ENCODE peak calls at places on chromosomes 16 and 17, in five cellular contexts. T, K, X, W and Z are unnamed samples.

GRCh38 chr17:1568950-1569810 is 6.6 kb upstream of the PITPNA start:
- DNase-seq in T (no peak), K (no peak), X (no peak), W (no peak), Z (no peak)

GRCh38 chr17:76232342-76232741 is 8.0 kb downstream of the RNF157 start:
- DNase-seq in W (peak), T (no peak), X (peak), K (peak), Z (no peak)

GRCh38 chr17:42783062-42783777 is 2.8 kb downstream of the WNK4 start:
- DNase-seq in W (no peak), T (no peak), K (peak), X (peak), Z (no peak)

GRCh38 chr17:73533127-73533526 is 111.1 kb downstream of the SDK2 start:
- DNase-seq in X (no peak), K (no peak), W (no peak), T (no peak), Z (no peak)

GRCh38 chr16:57341062-57341440 is 17.5 kb upstream of the CCL22 start:
- DNase-seq in W (no peak), T (no peak), X (no peak), K (no peak), Z (no peak)

GRCh38 chr17:58060596-58061191 is 22.5 kb upstream of the DYNLL2 start:
- DNase-seq in W (no peak), X (peak), K (peak), T (no peak), Z (no peak)

GRCh38 chr16:49902908-49903307 is 47.0 kb upstream of the ZNF423 start:
- DNase-seq in T (no peak), X (no peak), K (no peak), W (no peak), Z (no peak)

GRCh38 chr17:39194985-39195524 is 2.4 kb downstream of the CACNB1 start:
- DNase-seq in K (no peak), W (no peak), T (no peak), X (no peak), Z (no peak)

DNA sequence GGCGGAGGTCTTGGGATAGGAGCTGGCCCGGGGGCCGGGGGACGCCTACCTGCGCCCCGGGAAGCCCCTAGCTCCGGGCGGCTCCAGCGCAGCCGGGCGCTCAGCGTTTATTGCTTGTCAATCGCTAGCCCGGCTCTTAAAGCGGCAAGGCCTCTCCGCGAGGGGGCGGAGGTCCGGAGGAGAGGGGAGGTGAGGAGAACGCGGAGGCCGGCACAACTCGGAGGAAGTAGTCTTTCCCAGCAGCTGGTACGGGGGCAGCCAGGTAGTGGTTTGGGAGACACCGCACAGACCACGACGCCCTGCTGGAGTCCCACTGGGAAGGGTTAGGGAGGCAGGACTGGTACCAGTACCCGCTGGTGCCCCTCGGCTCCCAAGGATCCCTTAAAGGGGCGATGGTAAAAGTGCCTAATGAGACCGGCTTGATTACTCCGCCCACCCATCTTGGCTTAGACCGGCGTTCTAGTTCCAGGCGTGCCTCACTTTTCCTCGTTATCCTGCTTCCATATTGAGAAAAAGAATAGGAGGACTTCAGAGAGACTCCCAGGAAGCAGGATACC is at the start of gene MPP2:
- DNase-seq in K (peak), T (peak), W (no peak), X (peak), Z (peak)
- H3K4me3 ChIP-seq in K (peak), T (peak), W (peak), X (peak), Z (peak)

GRCh38 chr17:61235001-61235820 is 164.4 kb upstream of the TBX2 start:
- DNase-seq in T (no peak), X (no peak), K (no peak), W (no peak), Z (no peak)

GRCh38 chr17:61238455-61238933 is 161.1 kb upstream of the TBX2 start:
- DNase-seq in T (no peak), K (no peak), W (no peak), X (no peak), Z (no peak)

GRCh38 chr17:61239261-61239660 is 160.4 kb upstream of the TBX2 start:
- DNase-seq in W (no peak), X (no peak), T (no peak), K (peak), Z (no peak)

GRCh38 chr17:61235821-61236197 is 163.8 kb upstream of the TBX2 start:
- DNase-seq in K (peak), X (peak), T (no peak), W (peak), Z (no peak)

DNA sequence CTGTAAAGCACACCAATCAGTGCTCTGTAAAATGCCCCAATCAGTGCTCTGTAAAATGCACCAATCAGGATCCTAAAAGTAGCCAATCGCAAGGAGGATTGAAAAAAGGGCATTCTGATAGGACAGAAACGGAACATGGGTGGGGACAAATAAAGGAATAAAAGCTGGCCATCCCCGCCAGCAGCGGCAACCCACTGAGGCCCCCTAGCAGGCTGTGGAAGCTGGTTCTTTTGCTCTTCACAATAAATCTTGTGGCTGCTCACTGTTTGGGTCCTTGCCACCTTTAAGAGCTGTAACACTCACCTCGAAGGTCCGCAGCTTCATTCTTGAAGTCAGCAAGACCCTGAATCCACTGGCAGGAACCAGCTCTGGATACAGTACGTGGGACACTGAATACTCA is 162.4 kb upstream of the TBX2 start:
- DNase-seq in K (no peak), X (no peak), T (no peak), W (no peak), Z (no peak)
- TF ChIP-seq CTCF in K (no peak), X (no peak), T (no peak), W (no peak), Z (no peak)

GRCh38 chr16:76278086-76278485 is 885 bp downstream of the CNTNAP4 start:
- DNase-seq in X (no peak), W (no peak), T (no peak), K (no peak), Z (no peak)
- H3K4me3 ChIP-seq in X (no peak), W (no peak), T (no peak), K (no peak), Z (no peak)

DNA sequence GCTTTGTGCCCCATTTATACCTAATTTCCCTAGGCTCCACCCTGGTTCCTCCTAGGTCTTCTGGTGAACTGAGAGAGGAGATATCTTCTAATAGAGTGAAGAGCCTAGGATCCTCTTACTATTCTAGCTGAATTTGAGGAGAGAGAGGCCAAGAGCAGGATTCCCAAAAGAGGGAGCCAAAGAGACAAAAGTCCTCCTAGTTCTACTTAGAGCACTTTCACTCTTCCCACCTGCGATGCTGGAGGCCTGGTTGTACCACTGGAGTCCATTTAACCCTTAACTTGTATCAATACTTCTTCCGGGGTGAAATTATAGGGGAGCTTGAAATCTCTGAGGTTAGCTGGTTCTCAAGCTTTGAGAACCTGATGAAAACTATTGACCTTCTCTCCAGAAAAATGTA is 3.4 kb upstream of the SSH2 start:
- DNase-seq in X (peak), K (peak), W (no peak), T (no peak), Z (no peak)
- TF ChIP-seq CTCF in X (peak), K (peak), W (peak), T (no peak), Z (peak)

DNA sequence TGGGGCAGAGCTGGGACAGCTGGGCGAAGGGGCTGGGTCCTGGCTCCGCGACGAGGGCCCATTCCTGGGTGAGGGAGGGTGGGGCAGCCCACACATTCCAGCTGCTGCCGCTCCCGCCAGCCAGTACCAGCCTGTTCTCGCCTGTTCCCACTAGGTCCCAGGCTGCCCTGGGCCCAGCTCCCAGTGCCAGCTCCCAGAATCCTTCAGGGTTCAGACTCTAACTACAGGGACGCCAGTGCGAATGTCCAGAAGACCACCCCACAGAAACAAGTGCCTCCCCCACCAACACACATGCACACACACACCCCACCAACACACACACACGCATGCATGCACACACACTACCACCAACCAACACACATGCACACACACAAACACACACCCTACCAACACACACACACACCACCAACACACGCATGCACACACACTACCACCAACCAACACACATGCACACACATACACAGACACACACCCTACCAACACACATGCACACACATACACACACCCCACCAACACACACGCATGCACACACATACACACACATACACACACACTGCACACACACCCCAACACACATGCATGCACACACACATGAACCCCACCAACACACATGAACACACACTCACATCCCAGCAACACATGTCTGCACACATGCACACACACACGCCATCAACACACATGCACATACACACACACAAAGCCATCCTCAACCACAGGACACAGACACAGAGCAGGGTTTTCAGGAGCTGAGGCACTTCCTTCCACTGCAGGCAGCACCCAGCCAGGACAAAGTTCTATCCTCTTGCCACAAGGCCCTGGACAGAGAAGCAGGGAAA is 27.5 kb upstream of the KRT17 start:
- DNase-seq in W (no peak), T (peak), X (peak), K (no peak), Z (no peak)
- H3K4me3 ChIP-seq in W (no peak), T (no peak), X (no peak), K (no peak), Z (no peak)

DNA sequence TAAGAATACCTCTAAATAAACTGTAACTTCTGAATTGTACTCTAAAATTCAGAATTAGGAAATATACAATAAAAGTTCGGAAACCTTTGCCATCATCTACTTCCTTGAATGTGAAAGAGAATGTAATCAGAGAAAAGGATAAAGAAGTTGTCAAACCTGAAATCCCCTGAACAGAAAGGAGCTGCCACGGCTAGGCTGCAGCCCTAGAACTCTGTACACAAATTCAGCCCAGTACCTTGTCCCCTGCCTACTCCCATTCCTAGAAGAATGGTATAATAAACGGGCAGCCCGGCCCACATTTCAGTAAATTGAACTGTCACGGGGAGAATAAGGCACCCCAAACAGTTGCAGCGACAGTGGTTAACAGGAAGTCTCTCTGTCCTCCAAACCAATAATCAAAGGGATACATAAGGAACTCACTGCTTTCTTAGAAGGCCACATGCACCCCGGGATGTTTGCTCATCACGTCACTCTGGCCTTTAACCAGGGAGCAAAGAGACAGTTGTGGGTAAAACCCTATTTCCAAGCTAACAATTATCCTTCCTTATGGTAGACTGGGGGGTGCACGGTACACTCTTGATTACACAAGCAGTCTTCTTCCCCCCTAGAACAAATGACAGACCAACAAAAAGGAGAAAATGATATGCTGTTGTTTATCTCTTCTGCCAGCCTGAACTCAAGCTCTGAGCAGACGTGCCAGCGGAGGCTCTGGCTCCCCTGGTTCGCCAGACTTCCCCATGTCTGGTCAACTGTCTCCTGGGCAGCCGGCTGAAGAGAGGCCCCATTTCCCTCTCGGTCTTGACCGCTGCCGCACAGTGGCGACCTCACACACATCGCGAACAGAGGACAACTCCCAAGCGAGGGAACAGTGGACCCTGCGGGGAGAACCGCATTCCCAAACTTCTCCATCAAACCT is 24.5 kb upstream of the RFFL start:
- DNase-seq in X (peak), W (no peak), T (peak), K (peak), Z (no peak)
- TF ChIP-seq CTCF in X (peak), W (peak), T (peak), K (peak), Z (no peak)

DNA sequence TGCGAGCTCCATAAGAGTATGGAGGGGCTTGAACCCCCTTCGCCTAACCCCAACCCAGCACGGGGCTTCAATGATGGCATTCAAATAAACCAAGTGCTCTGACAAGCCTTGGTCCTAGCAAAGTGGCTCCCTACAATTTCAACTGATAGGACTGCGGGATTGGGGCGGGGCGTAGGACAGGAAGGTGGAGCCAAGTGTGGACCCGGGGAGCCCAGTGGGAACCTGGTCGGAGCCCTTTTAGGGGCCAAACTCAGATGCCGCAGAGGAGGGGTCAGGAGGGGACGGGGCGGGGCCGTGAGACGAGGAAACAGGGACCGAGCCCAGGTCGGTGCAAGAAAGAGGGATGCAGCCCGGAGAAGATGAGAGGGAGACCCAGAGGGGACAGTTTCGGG is 13.2 kb upstream of the CDIPT start:
- DNase-seq in X (no peak), T (no peak), W (no peak), K (no peak), Z (no peak)
- H3K4me3 ChIP-seq in X (peak), T (no peak), W (peak), K (no peak), Z (peak)

GRCh38 chr17:21297597-21297996 is 13.1 kb downstream of the MAP2K3 start:
- DNase-seq in T (no peak), X (no peak), K (no peak), W (no peak), Z (no peak)
- TF ChIP-seq CTCF in T (no peak), X (no peak), K (no peak), W (no peak), Z (no peak)